ENCODE peak calls at places on chromosomes 13 and 19, in four cellular contexts. S, K, O and W are unnamed samples.

GRCh38 chr13:113550453-113550852 is 34.1 kb upstream of the TFDP1 start:
- DNase-seq in K (no peak), S (no peak), O (no peak), W (no peak)

GRCh38 chr13:61685683-61686013 is 270.0 kb upstream of the PCDH20 start:
- DNase-seq in O (no peak), S (no peak), K (no peak), W (no peak)

GRCh38 chr13:93227906-93228801 is 1.5 kb downstream of the GPC6 start:
- DNase-seq in O (no peak), K (peak; percentile 77), S (peak; percentile 82), W (peak; percentile 25)

GRCh38 chr19:23823952-23824389 is 65.3 kb upstream of the ZNF681 start:
- DNase-seq in O (no peak), K (peak; percentile 11), S (peak; percentile 32), W (no peak)

GRCh38 chr19:40512473-40513344 is 45.9 kb downstream of the SPTBN4 start:
- DNase-seq in S (peak; percentile 74), K (peak; percentile 9), O (no peak), W (no peak)

GRCh38 chr19:37654525-37654832 is 786 bp downstream of the ZFP30 start:
- DNase-seq in O (no peak), K (peak; percentile 45), S (no peak), W (no peak)

GRCh38 chr13:75968103-75968838 is 332.1 kb downstream of the LMO7 start:
- DNase-seq in K (peak; percentile 55), S (no peak), O (no peak), W (no peak)

GRCh38 chr19:40398417-40399056 is 8.6 kb upstream of the HIPK4 start:
- DNase-seq in K (no peak), O (peak; percentile 80), S (peak; percentile 46), W (no peak)

GRCh38 chr19:41599175-41599966 is 23.4 kb downstream of the CEACAM21 start:
- DNase-seq in K (no peak), S (no peak), O (no peak), W (no peak)

GRCh38 chr13:98839826-98840769 is 87.6 kb upstream of the SLC15A1 start:
- DNase-seq in O (no peak), K (peak; percentile 69), S (peak; percentile 77), W (peak; percentile 15)

GRCh38 chr19:45523642-45524256 is 16.5 kb downstream of the VASP start:
- DNase-seq in K (peak; percentile 88), O (peak; percentile 82), S (peak; percentile 80), W (peak; percentile 92)

GRCh38 chr13:48304132-48304876 is 753 bp downstream of the RB1 start:
- DNase-seq in S (peak; percentile 48), O (no peak), K (peak; percentile 56), W (no peak)

GRCh38 chr13:31674056-31674455 is 65.3 kb upstream of the RXFP2 start:
- DNase-seq in K (peak; percentile 51), O (no peak), S (no peak), W (no peak)

GRCh38 chr19:17473041-17473440 is 2.7 kb downstream of the SLC27A1 start:
- DNase-seq in O (no peak), S (no peak), K (peak; percentile 76), W (no peak)

GRCh38 chr19:18392417-18392816 is 5.0 kb downstream of the LRRC25 start:
- DNase-seq in K (no peak), S (no peak), O (peak; percentile 59), W (no peak)

GRCh38 chr19:28878862-28879566 is 333.9 kb downstream of the UQCRFS1 start:
- DNase-seq in K (peak; percentile 86), S (peak; percentile 81), O (peak; percentile 35), W (peak; percentile 21)

GRCh38 chr13:41107584-41108014 is 25.0 kb downstream of the KBTBD6 start:
- DNase-seq in S (peak; percentile 22), K (no peak), O (no peak), W (no peak)

GRCh38 chr13:86510792-86511191 is 711.6 kb upstream of the SLITRK6 start:
- DNase-seq in K (no peak), O (no peak), S (no peak), W (no peak)

GRCh38 chr19:53553865-53554791 is 16.2 kb downstream of the ZNF331 start:
- DNase-seq in S (peak; percentile 81), K (peak; percentile 87), O (peak; percentile 74), W (no peak)

GRCh38 chr19:862529-863304 is 3.3 kb downstream of the CFD start:
- DNase-seq in S (peak; percentile 78), O (peak; percentile 69), K (peak; percentile 39), W (no peak)

GRCh38 chr13:27211771-27212364 is 39.5 kb upstream of the RPL21 start:
- DNase-seq in O (no peak), K (peak; percentile 82), S (no peak), W (no peak)

GRCh38 chr13:77359171-77359570 is 32.3 kb upstream of the MYCBP2 start:
- DNase-seq in K (peak; percentile 33), O (no peak), S (no peak), W (no peak)

GRCh38 chr13:95083758-95084157 is 217.5 kb downstream of the ABCC4 start:
- DNase-seq in K (peak; percentile 91), S (no peak), O (no peak), W (no peak)

GRCh38 chr13:26517931-26518330 is 39.6 kb upstream of the WASF3 start:
- DNase-seq in O (no peak), S (no peak), K (no peak), W (no peak)

GRCh38 chr13:27280009-27280646 is 9.5 kb downstream of the RASL11A start:
- DNase-seq in K (no peak), S (no peak), O (no peak), W (no peak)

GRCh38 chr19:38263696-38264485 is 482 bp upstream of the SPINT2 start:
- DNase-seq in K (peak; percentile 49), O (peak; percentile 71), S (peak; percentile 65), W (no peak)

DNA sequence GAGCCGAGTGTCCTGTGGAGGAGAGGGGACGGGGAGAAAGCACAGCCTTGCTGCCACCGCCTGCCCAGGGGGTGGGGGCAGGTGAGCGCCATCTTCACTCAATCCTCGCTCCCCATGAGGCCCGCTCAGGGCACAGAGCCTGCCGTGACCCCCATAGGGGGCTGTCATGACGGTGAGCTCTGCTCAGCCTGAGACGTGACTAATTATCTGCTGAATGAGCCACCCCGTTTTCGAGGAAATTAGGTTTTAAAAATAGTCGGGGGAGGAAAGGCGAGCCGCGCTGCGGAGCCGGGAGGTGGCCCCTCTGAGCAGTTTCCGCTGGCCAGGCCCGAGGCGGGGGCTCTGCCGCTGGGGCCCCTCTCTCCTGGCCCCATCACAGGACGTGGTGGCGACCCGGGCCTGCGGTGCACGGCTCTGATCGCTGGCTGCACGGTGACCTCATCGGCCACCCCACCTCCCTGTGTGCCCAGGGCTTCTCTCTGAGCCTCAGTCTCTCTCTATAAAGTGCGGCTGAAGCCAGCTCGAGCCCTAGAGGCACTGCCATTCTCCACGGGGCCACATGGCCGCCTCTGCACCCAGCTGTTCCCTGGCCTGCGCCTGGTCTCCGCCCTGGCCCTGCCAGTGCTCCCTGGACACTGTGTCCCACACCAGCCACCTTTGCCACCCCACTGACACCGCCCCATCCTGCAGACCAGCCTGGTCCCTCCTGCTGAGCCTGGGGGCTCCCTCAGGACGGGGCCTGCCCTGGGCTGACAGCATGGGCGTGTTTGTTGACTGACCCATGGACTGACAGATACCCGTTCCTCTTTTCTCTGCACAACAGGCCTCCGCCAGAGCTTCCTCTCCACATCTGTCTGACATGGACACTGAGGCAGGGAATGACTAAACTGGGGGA is 28.3 kb downstream of the PIP5K1C start:
- DNase-seq in S (no peak), K (peak; percentile 52), O (no peak), W (no peak)
- TF ChIP-seq CTCF in S (no peak), K (peak; percentile 11), O (no peak), W (no peak)

DNA sequence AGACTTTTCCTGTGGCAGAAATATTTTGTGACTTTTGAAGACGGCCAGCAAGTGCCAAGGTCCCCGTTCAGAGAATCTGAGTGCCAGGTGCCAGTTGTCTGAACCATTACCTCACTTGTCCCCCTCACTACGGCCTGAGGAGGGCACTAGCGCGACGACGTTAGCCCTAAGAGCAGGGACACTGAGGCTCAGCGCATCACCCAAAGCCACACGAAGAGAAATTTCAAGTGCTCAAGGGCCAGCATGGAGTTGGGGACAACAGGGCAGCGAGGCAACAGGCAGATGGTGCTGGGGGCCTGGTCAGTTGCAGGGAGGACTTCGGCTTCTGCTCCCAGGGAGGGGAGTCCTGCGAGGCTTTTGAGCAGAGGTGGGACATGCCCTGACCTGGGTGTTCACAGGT is 9.5 kb upstream of the TYK2 start:
- DNase-seq in K (no peak), O (no peak), S (no peak), W (no peak)
- TF ChIP-seq CTCF in K (peak; percentile 32), O (no peak), S (no peak), W (no peak)

GRCh38 chr19:56721714-56722113 is 50.2 kb upstream of the ZNF835 start:
- DNase-seq in O (no peak), S (no peak), K (no peak), W (no peak)

GRCh38 chr19:56720281-56720680 is 48.7 kb upstream of the ZNF835 start:
- DNase-seq in S (peak; percentile 49), K (peak; percentile 1), O (no peak), W (no peak)

GRCh38 chr19:56727731-56728130 is 56.2 kb upstream of the ZNF835 start:
- DNase-seq in S (no peak), K (no peak), O (no peak), W (no peak)

GRCh38 chr19:56725829-56726424 is 54.4 kb upstream of the ZNF835 start:
- DNase-seq in S (no peak), K (peak; percentile 10), O (no peak), W (no peak)
- TF ChIP-seq CTCF in S (no peak), K (no peak), O (no peak), W (peak; percentile 67)

GRCh38 chr19:32264568-32264967 is 80.8 kb upstream of the ZNF507 start:
- DNase-seq in S (no peak), K (no peak), O (no peak), W (no peak)
- TF ChIP-seq CTCF in S (no peak), K (no peak), O (no peak), W (no peak)

DNA sequence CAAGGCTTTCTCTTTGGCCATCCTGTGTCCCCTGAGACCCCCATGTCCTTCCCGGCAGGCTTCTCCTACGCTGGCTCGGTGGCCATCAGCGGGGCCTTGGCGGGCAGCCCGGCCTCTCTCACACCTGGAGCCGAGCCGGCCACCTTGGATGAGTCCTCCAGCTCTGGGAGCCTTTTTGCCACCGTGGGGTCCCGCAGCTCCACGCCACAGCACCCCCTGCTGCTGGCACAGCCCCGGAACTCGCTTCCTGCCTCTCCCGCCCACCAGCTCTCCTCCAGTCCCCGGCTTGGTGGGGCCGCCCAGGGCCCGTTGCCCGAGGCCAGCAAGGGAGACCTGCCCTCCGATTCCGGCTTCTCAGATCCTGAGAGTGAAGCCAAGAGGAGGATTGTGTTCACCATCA is 14.2 kb downstream of the PLEKHJ1 start:
- DNase-seq in K (no peak), S (no peak), O (no peak), W (no peak)
- TF ChIP-seq CTCF in K (peak; percentile 9), S (no peak), O (no peak), W (no peak)

GRCh38 chr19:31338069-31338767 is 11.0 kb downstream of the TSHZ3 start:
- DNase-seq in K (peak; percentile 77), O (no peak), S (peak; percentile 83), W (no peak)
- TF ChIP-seq CTCF in K (peak; percentile 89), O (no peak), S (peak; percentile 73), W (peak; percentile 45)

DNA sequence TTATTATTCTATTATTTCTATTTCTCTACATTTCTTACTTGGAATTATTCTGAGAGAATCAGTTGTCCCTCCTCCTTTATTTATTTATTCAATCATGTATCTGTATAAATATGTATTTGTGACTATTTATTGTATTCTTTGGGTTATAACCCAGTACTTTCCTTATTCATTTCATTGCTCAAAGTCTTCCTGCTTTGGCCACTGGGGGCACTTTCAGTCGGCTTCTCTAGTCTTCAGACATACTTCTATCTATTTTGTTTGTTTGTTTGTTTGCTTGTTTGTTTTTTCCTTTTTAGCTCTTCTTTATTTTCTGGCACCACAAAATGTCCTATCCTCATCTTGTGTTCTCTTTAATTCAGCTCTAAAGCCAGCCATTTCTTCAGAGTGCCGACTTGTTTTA is 260.4 kb downstream of the NALCN start:
- DNase-seq in O (no peak), K (no peak), S (no peak), W (no peak)
- TF ChIP-seq CTCF in O (no peak), K (peak; percentile 55), S (peak; percentile 60), W (no peak)